ENCODE peak calls at places on chromosomes 4 and X, in four cellular contexts. C is GM12878, P is H1, O is K562. W is an unnamed sample.

GRCh38 chrX:55167124-55167523 is 53.0 kb upstream of the PAGE5 start:
- DNase-seq in C (no peak), P (no peak), O (no peak), W (peak; percentile 16)

GRCh38 chr4:141473952-141474351 is 162.4 kb upstream of the IL15 start:
- DNase-seq in C (no peak), P (no peak), O (no peak), W (no peak)

GRCh38 chr4:88138561-88138960 is 19.9 kb downstream of the ABCG2 start:
- DNase-seq in C (no peak), P (no peak), O (no peak), W (no peak)

GRCh38 chrX:76919761-76920160 is 492.3 kb downstream of the MAGEE1 start:
- DNase-seq in C (no peak), P (no peak), O (no peak), W (no peak)

GRCh38 chr4:188196134-188196735 is 57.0 kb downstream of the TRIML1 start:
- DNase-seq in C (no peak), P (no peak), O (no peak), W (no peak)

GRCh38 chr4:53832549-53832948 is 231.9 kb downstream of the CHIC2 start:
- DNase-seq in C (no peak), P (no peak), O (no peak), W (no peak)

GRCh38 chrX:78650906-78651437 is 8.2 kb downstream of the RTL3 start:
- DNase-seq in C (peak; percentile 72), P (no peak), O (no peak), W (no peak)

GRCh38 chr4:3389879-3390840 is 51.6 kb upstream of the HGFAC start:
- DNase-seq in C (no peak), P (no peak), O (no peak), W (no peak)

GRCh38 chrX:49995021-49995731 is 72.8 kb downstream of the CLCN5 start:
- DNase-seq in C (no peak), P (no peak), O (no peak), W (peak; percentile 28)

GRCh38 chr4:146567396-146567795 is 45.7 kb upstream of the SLC10A7 start:
- DNase-seq in C (no peak), P (no peak), O (no peak), W (no peak)

GRCh38 chr4:81405900-81406401 is 65.8 kb downstream of the RASGEF1B start:
- DNase-seq in C (peak; percentile 13), P (no peak), O (peak; percentile 68), W (peak; percentile 68)
- TF ChIP-seq SRF in C (no peak), P (no peak), O (no peak), W (no peak)

DNA sequence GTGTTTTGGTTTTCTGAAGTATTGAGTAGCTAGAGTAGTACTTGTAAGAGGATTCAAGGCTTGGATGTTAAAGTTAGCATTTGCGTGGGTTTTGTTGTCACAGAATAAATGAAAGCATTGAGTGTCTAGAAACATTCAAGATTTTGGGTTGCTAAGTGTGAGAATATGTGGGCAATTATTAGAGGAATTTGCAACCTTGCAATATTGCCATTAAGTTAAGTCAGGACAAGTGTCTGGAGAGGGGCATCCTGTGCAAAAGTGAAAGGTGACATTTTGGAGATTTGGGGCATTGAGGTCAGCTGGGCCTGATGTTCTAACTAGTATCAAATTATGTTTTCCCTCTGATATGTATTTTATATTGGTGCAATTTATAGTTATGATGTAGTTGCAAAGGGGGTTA is 533.9 kb upstream of the GRID2 start:
- DNase-seq in C (no peak), P (no peak), O (no peak), W (no peak)
- TF ChIP-seq EGR1 in C (no peak), P (no peak), O (no peak), W (no peak)

GRCh38 chr4:118981839-118982381 is 93.3 kb downstream of the SYNPO2 start:
- DNase-seq in C (no peak), P (no peak), O (peak; percentile 58), W (peak; percentile 55)
- TF ChIP-seq SRF in C (no peak), P (no peak), O (no peak), W (no peak)

GRCh38 chr4:128709268-128709667 is 100.2 kb upstream of the JADE1 start:
- DNase-seq in C (no peak), P (no peak), O (no peak), W (no peak)
- TF ChIP-seq EGR1 in C (no peak), P (no peak), O (no peak), W (no peak)

W was measured in HCT116.